ENCODE peak calls at places on chromosomes 4 and X, in nine cellular contexts. T is activated T-cell treated with anti-CD3 and anti-CD28 coated beads, Interleukin-2, amount 50 U/mL, for 72 hours; Y is cardiac muscle cell; R is endothelial cell; G is lower lobe of right lung; D is skeletal muscle cell; H is activated naive CD4-positive, alpha-beta T cell; W is kidney epithelial cell; S is GM13976. X is an unnamed sample.

GRCh38 chr4:155854597-155855226 is 11.4 kb downstream of the ASIC5 start:
- DNase-seq in Y (no peak), G (no peak), W (no peak), R (no peak), T (no peak), H (no peak), S (no peak), D (no peak), X (no peak)

GRCh38 chr4:9921326-9921725 is 100.0 kb downstream of the SLC2A9 start:
- DNase-seq in G (no peak), W (no peak), H (no peak), D (no peak), S (no peak), R (no peak), Y (no peak), T (no peak), X (no peak)

GRCh38 chr4:4460759-4461158 is 73.9 kb downstream of the NSG1 start:
- DNase-seq in R (no peak), S (no peak), G (no peak), H (no peak), W (no peak), Y (no peak), T (peak; percentile 4), D (no peak), X (no peak)

GRCh38 chr4:123564758-123565346 is 168.3 kb downstream of the SPRY1 start:
- DNase-seq in W (no peak), T (peak; percentile 59), G (no peak), R (peak; percentile 62), H (no peak), D (no peak), Y (peak; percentile 88), S (peak; percentile 77), X (no peak)

GRCh38 chr4:14874990-14875389 is 127.3 kb upstream of the CPEB2 start:
- DNase-seq in S (no peak), G (no peak), W (no peak), T (peak; percentile 5), R (no peak), D (no peak), H (no peak), Y (no peak), X (no peak)

GRCh38 chr4:113743690-113744089 is 17.8 kb downstream of the CAMK2D start:
- DNase-seq in R (no peak), T (no peak), H (no peak), Y (no peak), G (no peak), W (no peak), D (no peak), S (no peak), X (no peak)

GRCh38 chr4:123922847-123923246 is 526.3 kb downstream of the SPRY1 start:
- DNase-seq in T (no peak), S (no peak), Y (no peak), R (no peak), H (no peak), G (no peak), D (no peak), W (no peak), X (no peak)

GRCh38 chrX:72238183-72238582 is 644 bp downstream of the ERCC6L start:
- DNase-seq in H (no peak), G (no peak), T (no peak), D (no peak), Y (no peak), S (no peak), W (no peak), R (no peak), X (no peak)

GRCh38 chr4:110087116-110087708 is 111.2 kb downstream of the ELOVL6 start:
- DNase-seq in R (no peak), G (no peak), D (peak; percentile 85), H (no peak), T (no peak), Y (no peak), S (no peak), W (peak; percentile 70), X (no peak)

GRCh38 chrX:115650916-115651315 is 89.9 kb downstream of the PLS3 start:
- DNase-seq in W (no peak), Y (peak; percentile 53), G (no peak), H (no peak), D (no peak), S (peak; percentile 19), R (peak; percentile 45), T (peak; percentile 2), X (no peak)

GRCh38 chr4:17324431-17324830 is 187.5 kb downstream of the QDPR start:
- DNase-seq in H (peak; percentile 2), G (no peak), S (peak; percentile 25), W (peak; percentile 7), D (peak; percentile 11), T (peak; percentile 60), Y (peak; percentile 59), R (peak; percentile 50), X (no peak)

GRCh38 chr4:167419468-167420133 is 185.3 kb upstream of the SPOCK3 start:
- DNase-seq in D (no peak), T (no peak), S (no peak), Y (no peak), W (no peak), R (no peak), G (no peak), H (no peak), X (no peak)

GRCh38 chr4:92270908-92271307 is 32.9 kb upstream of the GRID2 start:
- DNase-seq in R (peak; percentile 11), W (no peak), D (no peak), G (no peak), H (no peak), S (no peak), Y (peak; percentile 10), T (no peak), X (no peak)

GRCh38 chrX:85998954-85999353 is 48.4 kb downstream of the CHM start:
- DNase-seq in S (no peak), W (no peak), G (no peak), H (no peak), D (no peak), Y (no peak), T (no peak), R (no peak), X (no peak)

GRCh38 chr4:6781113-6781512 is 1.4 kb upstream of the KIAA0232 start:
- DNase-seq in G (no peak), Y (no peak), H (no peak), D (no peak), T (no peak), W (no peak), R (no peak), S (no peak), X (no peak)